ENCODE peak calls at places on chromosomes 6 and 20, in nine cellular contexts. J, T, X, M, E, Z, Y, C and B are unnamed samples.

GRCh38 chr20:1830240-1830639 is 65.0 kb upstream of the SIRPA start:
- DNase-seq in T (no peak), J (no peak), M (peak; percentile 76), C (peak; percentile 80), Z (peak; percentile 90), E (peak; percentile 93), Y (peak; percentile 98), X (no peak), B (peak; percentile 45)

GRCh38 chr6:27332692-27333641 is 20.9 kb upstream of the POM121L2 start:
- DNase-seq in X (no peak), T (no peak), Z (no peak), Y (peak; percentile 84), J (peak; percentile 30), C (no peak), E (no peak), M (peak; percentile 36), B (peak; percentile 5)

GRCh38 chr6:44207966-44208365 is 8.8 kb upstream of the MYMX start:
- DNase-seq in Y (no peak), Z (no peak), T (no peak), X (no peak), J (no peak), M (no peak), C (no peak), E (no peak), B (no peak)

GRCh38 chr6:140567469-140567868 is 1193.0 kb upstream of the CITED2 start:
- DNase-seq in C (no peak), Y (no peak), Z (no peak), E (no peak), J (no peak), M (no peak), X (no peak), T (no peak), B (no peak)

GRCh38 chr20:53691060-53691810 is 97.6 kb upstream of the ZNF217 start:
- DNase-seq in E (no peak), M (no peak), C (no peak), Y (peak; percentile 49), X (no peak), T (no peak), Z (no peak), J (no peak), B (no peak)

GRCh38 chr6:93238632-93239031 is 180.7 kb downstream of the EPHA7 start:
- DNase-seq in J (no peak), X (no peak), C (no peak), M (no peak), T (no peak), Z (no peak), Y (no peak), E (no peak), B (no peak)

GRCh38 chr20:25258463-25258805 is 10.5 kb downstream of the PYGB start:
- DNase-seq in M (no peak), Y (no peak), J (no peak), T (no peak), E (peak; percentile 49), X (peak; percentile 26), C (no peak), Z (no peak), B (no peak)

GRCh38 chr6:145630598-145630997 is 104.7 kb downstream of the EPM2A start:
- DNase-seq in X (no peak), Y (no peak), E (no peak), M (no peak), J (no peak), Z (no peak), T (no peak), C (no peak), B (no peak)

GRCh38 chr6:24933868-24934401 is 1.8 kb downstream of the RIPOR2 start:
- DNase-seq in X (no peak), Y (peak; percentile 40), J (no peak), M (no peak), E (no peak), C (no peak), T (no peak), Z (no peak), B (no peak)

GRCh38 chr6:144718431-144718830 is 433.3 kb downstream of the UTRN start:
- DNase-seq in X (no peak), Z (no peak), M (no peak), C (no peak), Y (peak; percentile 24), J (no peak), E (no peak), T (no peak), B (no peak)

GRCh38 chr20:45479822-45480221 is 10.3 kb downstream of the WFDC2 start:
- DNase-seq in M (no peak), E (no peak), J (no peak), Y (no peak), C (no peak), Z (no peak), X (no peak), T (no peak), B (no peak)

GRCh38 chr6:57434944-57435343 is 117.5 kb downstream of the PRIM2 start:
- DNase-seq in Y (no peak), Z (no peak), M (no peak), E (no peak), X (no peak), C (no peak), T (no peak), J (no peak), B (no peak)

GRCh38 chr6:123009101-123009500 is 13.1 kb downstream of the CLVS2 start:
- DNase-seq in J (no peak), T (no peak), X (no peak), C (no peak), Z (no peak), Y (no peak), E (no peak), M (no peak), B (no peak)

GRCh38 chr20:19817017-19817416 is 59.0 kb downstream of the RIN2 start:
- DNase-seq in Z (no peak), C (no peak), T (no peak), M (peak; percentile 70), X (no peak), Y (peak; percentile 87), E (no peak), J (no peak), B (no peak)

GRCh38 chr6:33813960-33814662 is 10.3 kb upstream of the MLN start:
- DNase-seq in E (no peak), X (no peak), C (peak; percentile 14), J (no peak), T (no peak), Y (no peak), M (no peak), Z (no peak), B (no peak)